ENCODE peak calls at places on chromosomes 12 and 14, in six cellular contexts. One of them, this sample, is unnamed.

GRCh38 chr14:33943081-33943480 is 7.8 kb downstream of the EGLN3 start:
- DNase-seq in kidney tubule cell: peak
- DNase-seq in T-cell: no peak
- DNase-seq in IMR-90: no peak
- DNase-seq in choroid plexus epithelial cell: no peak
- DNase-seq in GM04503: no peak
- DNase-seq in this sample: no peak

GRCh38 chr12:115320967-115321366 is 637.0 kb upstream of the TBX3 start:
- DNase-seq in kidney tubule cell: no peak
- DNase-seq in T-cell: no peak
- DNase-seq in GM04503: no peak
- DNase-seq in IMR-90: no peak
- DNase-seq in choroid plexus epithelial cell: no peak
- DNase-seq in this sample: no peak

GRCh38 chr14:25833341-25834121 is 764.3 kb downstream of the NOVA1 start:
- DNase-seq in T-cell: no peak
- DNase-seq in choroid plexus epithelial cell: peak
- DNase-seq in kidney tubule cell: peak
- DNase-seq in IMR-90: no peak
- DNase-seq in GM04503: no peak
- DNase-seq in this sample: peak

GRCh38 chr12:85923767-85924331 is 49.8 kb downstream of the NTS start:
- DNase-seq in T-cell: no peak
- DNase-seq in choroid plexus epithelial cell: peak
- DNase-seq in GM04503: no peak
- DNase-seq in kidney tubule cell: peak
- DNase-seq in IMR-90: peak
- DNase-seq in this sample: peak

GRCh38 chr12:47346251-47347019 is 266.7 kb upstream of the AMIGO2 start:
- DNase-seq in GM04503: no peak
- DNase-seq in choroid plexus epithelial cell: no peak
- DNase-seq in T-cell: no peak
- DNase-seq in kidney tubule cell: peak
- DNase-seq in IMR-90: no peak
- DNase-seq in this sample: no peak

GRCh38 chr14:92607702-92608429 is 94.3 kb downstream of the RIN3 start:
- DNase-seq in IMR-90: peak
- DNase-seq in choroid plexus epithelial cell: peak
- DNase-seq in T-cell: no peak
- DNase-seq in GM04503: peak
- DNase-seq in kidney tubule cell: peak
- DNase-seq in this sample: no peak

GRCh38 chr12:131720921-131721320 is 10.0 kb downstream of the SFSWAP start:
- DNase-seq in T-cell: no peak
- DNase-seq in GM04503: no peak
- DNase-seq in choroid plexus epithelial cell: peak
- DNase-seq in IMR-90: no peak
- DNase-seq in kidney tubule cell: peak
- DNase-seq in this sample: no peak

GRCh38 chr14:80047761-80048160 is 163.5 kb downstream of the DIO2 start:
- DNase-seq in choroid plexus epithelial cell: peak
- DNase-seq in T-cell: no peak
- DNase-seq in kidney tubule cell: no peak
- DNase-seq in GM04503: no peak
- DNase-seq in IMR-90: no peak
- DNase-seq in this sample: no peak

GRCh38 chr14:91264151-91265150 is 19.9 kb upstream of the GPR68 start:
- DNase-seq in kidney tubule cell: no peak
- DNase-seq in choroid plexus epithelial cell: no peak
- DNase-seq in T-cell: no peak
- DNase-seq in IMR-90: no peak
- DNase-seq in GM04503: no peak
- DNase-seq in this sample: no peak

GRCh38 chr14:24677956-24678355 is 44.0 kb upstream of the GZMB start:
- DNase-seq in kidney tubule cell: no peak
- DNase-seq in IMR-90: no peak
- DNase-seq in GM04503: no peak
- DNase-seq in T-cell: no peak
- DNase-seq in choroid plexus epithelial cell: no peak
- DNase-seq in this sample: no peak

GRCh38 chr14:88590173-88590572 is 27.3 kb downstream of the ZC3H14 start:
- DNase-seq in kidney tubule cell: no peak
- DNase-seq in T-cell: no peak
- DNase-seq in GM04503: no peak
- DNase-seq in choroid plexus epithelial cell: peak
- DNase-seq in IMR-90: peak
- DNase-seq in this sample: no peak

GRCh38 chr14:55133416-55133815 is 4.4 kb downstream of the LGALS3 start:
- DNase-seq in T-cell: no peak
- DNase-seq in IMR-90: peak
- DNase-seq in GM04503: no peak
- DNase-seq in kidney tubule cell: peak
- DNase-seq in choroid plexus epithelial cell: peak
- DNase-seq in this sample: no peak

GRCh38 chr14:90599748-90600507 is 203.1 kb downstream of the CALM1 start:
- DNase-seq in IMR-90: peak
- DNase-seq in kidney tubule cell: peak
- DNase-seq in T-cell: no peak
- DNase-seq in GM04503: no peak
- DNase-seq in choroid plexus epithelial cell: peak
- DNase-seq in this sample: no peak